ENCODE peak calls at places on chromosomes 13 and 19, in nine cellular contexts. T is fibroblast of lung; G is heart left ventricle; M is breast epithelium; J is left ventricle myocardium inferior; D is uterus; H is brain microvascular endothelial cell; Q is endothelial cell; S is CD8-positive, alpha-beta T cell. Y is an unnamed sample.
A peak's percentile ranks its signal among the peaks of the same experiment; 100 is the strongest.

GRCh38 chr13:41649659-41650058 is 192.3 kb downstream of the RGCC start:
- DNase-seq in J (no peak), T (peak; percentile 36), Q (peak; percentile 30), D (no peak), G (no peak), H (peak; percentile 55), S (no peak), M (no peak), Y (no peak)

GRCh38 chr13:44238011-44238421 is 135.6 kb upstream of the SERP2 start:
- DNase-seq in T (peak; percentile 49), M (no peak), J (no peak), Q (no peak), D (no peak), G (no peak), H (no peak), S (no peak), Y (no peak)

GRCh38 chr13:98397221-98397620 is 179.7 kb downstream of the STK24 start:
- DNase-seq in T (peak; percentile 19), M (no peak), H (peak; percentile 18), D (no peak), G (no peak), Q (no peak), J (no peak), S (no peak), Y (no peak)

GRCh38 chr13:53012707-53013106 is 15.9 kb upstream of the OLFM4 start:
- DNase-seq in G (no peak), Q (no peak), T (no peak), H (no peak), M (no peak), S (no peak), D (no peak), J (no peak), Y (peak; percentile 24)

GRCh38 chr19:296476-297225 is 5.4 kb upstream of the PLPP2 start:
- DNase-seq in Q (no peak), M (no peak), G (no peak), D (no peak), T (no peak), S (no peak), J (no peak), H (no peak), Y (no peak)

GRCh38 chr13:24063281-24063851 is 97.2 kb upstream of the SPATA13 start:
- DNase-seq in D (peak; percentile 43), J (peak; percentile 38), T (peak; percentile 48), S (no peak), G (peak; percentile 76), H (no peak), Q (no peak), M (no peak), Y (no peak)

GRCh38 chr19:38946229-38947010 is 15.7 kb downstream of the MRPS12 start:
- DNase-seq in D (no peak), J (no peak), H (no peak), S (no peak), T (no peak), M (no peak), G (no peak), Q (no peak), Y (no peak)

GRCh38 chr13:99214232-99214631 is 13.6 kb downstream of the UBAC2 start:
- DNase-seq in H (no peak), T (no peak), Q (no peak), D (no peak), G (no peak), S (no peak), J (no peak), M (no peak), Y (peak; percentile 46)

GRCh38 chr19:35545001-35545854 is at the start of gene TMEM147:
- DNase-seq in H (peak; percentile 79), S (peak; percentile 68), D (peak; percentile 93), G (peak; percentile 94), Q (peak; percentile 84), T (peak; percentile 84), M (peak; percentile 88), J (peak; percentile 94), Y (peak; percentile 98)

GRCh38 chr19:16039545-16039944 is 36.8 kb upstream of the TPM4 start:
- DNase-seq in G (no peak), T (no peak), J (no peak), M (no peak), S (no peak), H (no peak), D (no peak), Q (no peak), Y (no peak)

GRCh38 chr19:14091086-14091884 is 734 bp upstream of the SAMD1 start:
- DNase-seq in H (peak; percentile 41), T (peak; percentile 67), D (peak; percentile 80), G (peak; percentile 56), J (no peak), S (no peak), M (no peak), Q (peak; percentile 61), Y (peak; percentile 97)

GRCh38 chr19:44903602-44904425 is 1.8 kb upstream of the APOE start:
- DNase-seq in Q (peak; percentile 87), J (peak; percentile 74), M (peak; percentile 78), T (peak; percentile 36), D (peak; percentile 73), S (peak; percentile 70), G (peak; percentile 59), H (peak; percentile 69), Y (peak; percentile 86)

GRCh38 chr19:21843081-21843480 is 7.1 kb upstream of the ZNF43 start:
- DNase-seq in D (no peak), J (no peak), S (no peak), M (no peak), Q (no peak), T (no peak), H (no peak), G (no peak), Y (no peak)

GRCh38 chr19:28402701-28403290 is 810.2 kb downstream of the UQCRFS1 start:
- DNase-seq in H (no peak), Q (no peak), S (no peak), G (no peak), D (no peak), J (no peak), M (no peak), T (no peak), Y (no peak)

GRCh38 chr19:28399187-28399586 is 813.8 kb downstream of the UQCRFS1 start:
- DNase-seq in T (no peak), D (no peak), S (no peak), J (no peak), H (no peak), Q (no peak), G (no peak), M (no peak), Y (no peak)

GRCh38 chr19:28400953-28401671 is 811.8 kb downstream of the UQCRFS1 start:
- DNase-seq in G (no peak), T (no peak), M (no peak), D (no peak), Q (no peak), J (no peak), S (no peak), H (no peak), Y (no peak)

GRCh38 chr19:28403698-28404099 is 809.3 kb downstream of the UQCRFS1 start:
- DNase-seq in S (no peak), M (no peak), H (no peak), G (no peak), J (no peak), Q (no peak), T (no peak), D (no peak), Y (no peak)

GRCh38 chr19:28401739-28402138 is 811.2 kb downstream of the UQCRFS1 start:
- DNase-seq in Q (no peak), H (no peak), D (no peak), S (no peak), J (no peak), G (no peak), T (no peak), M (no peak), Y (no peak)
- TF ChIP-seq CTCF in Q (no peak), H (no peak), D (no peak), S (no peak), J (no peak), G (no peak), T (no peak), M (no peak), Y (no peak)

GRCh38 chr13:69580255-69580654 is 527.4 kb upstream of the ATXN8OS start:
- DNase-seq in H (no peak), J (no peak), D (no peak), S (no peak), T (no peak), G (no peak), Q (no peak), M (no peak), Y (no peak)

DNA sequence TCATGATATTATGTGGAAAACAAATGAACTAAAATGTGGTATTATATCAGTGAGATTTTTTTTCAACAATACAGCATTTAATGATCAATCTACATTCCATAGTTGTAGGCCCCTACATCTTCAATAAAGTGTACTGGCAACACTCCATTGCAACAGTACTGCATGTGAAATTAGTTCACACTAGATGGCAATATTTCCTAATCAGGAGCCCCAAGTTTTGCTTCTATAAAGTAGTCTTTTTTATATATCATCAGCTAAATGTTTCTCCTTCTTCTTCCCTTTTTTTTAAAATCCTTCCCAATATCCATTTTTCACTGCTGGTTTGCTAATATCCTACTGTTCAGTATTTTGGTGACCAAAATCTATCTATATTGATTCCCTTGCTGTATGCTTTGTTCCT is 528.3 kb upstream of the ATXN8OS start:
- DNase-seq in S (no peak), D (no peak), J (no peak), H (no peak), Q (no peak), G (no peak), T (no peak), M (no peak), Y (peak; percentile 4)
- TF ChIP-seq CTCF in S (no peak), D (no peak), J (no peak), H (no peak), Q (no peak), G (no peak), T (no peak), M (no peak), Y (no peak)

GRCh38 chr13:70128098-70128497 is 19.8 kb upstream of the KLHL1 start:
- DNase-seq in H (no peak), S (no peak), T (no peak), M (no peak), J (no peak), G (no peak), Q (no peak), D (no peak), Y (no peak)

DNA sequence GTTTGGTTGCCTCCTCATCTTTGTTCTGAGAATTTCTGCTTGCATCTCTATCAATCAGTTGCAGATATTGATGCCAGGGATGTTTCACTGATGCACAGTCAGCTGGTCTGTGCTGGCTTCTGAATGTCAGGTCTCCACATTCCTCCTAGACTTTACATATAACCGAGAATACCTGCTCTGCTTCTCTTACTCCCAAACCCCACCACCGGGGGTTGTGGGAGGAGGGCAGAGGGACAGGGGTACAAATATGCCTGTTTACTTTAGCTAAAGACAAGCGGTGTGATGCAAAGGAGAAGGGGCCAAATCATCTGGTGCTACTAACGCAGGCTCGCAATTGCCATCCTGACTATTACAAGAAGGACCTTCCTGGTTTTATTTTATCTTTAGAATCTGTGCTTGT is 17.4 kb upstream of the KLHL1 start:
- DNase-seq in J (no peak), Q (no peak), H (no peak), T (no peak), M (no peak), G (no peak), D (no peak), S (no peak), Y (no peak)
- TF ChIP-seq CTCF in J (no peak), Q (no peak), H (no peak), T (no peak), M (no peak), G (no peak), D (no peak), S (no peak), Y (no peak)

DNA sequence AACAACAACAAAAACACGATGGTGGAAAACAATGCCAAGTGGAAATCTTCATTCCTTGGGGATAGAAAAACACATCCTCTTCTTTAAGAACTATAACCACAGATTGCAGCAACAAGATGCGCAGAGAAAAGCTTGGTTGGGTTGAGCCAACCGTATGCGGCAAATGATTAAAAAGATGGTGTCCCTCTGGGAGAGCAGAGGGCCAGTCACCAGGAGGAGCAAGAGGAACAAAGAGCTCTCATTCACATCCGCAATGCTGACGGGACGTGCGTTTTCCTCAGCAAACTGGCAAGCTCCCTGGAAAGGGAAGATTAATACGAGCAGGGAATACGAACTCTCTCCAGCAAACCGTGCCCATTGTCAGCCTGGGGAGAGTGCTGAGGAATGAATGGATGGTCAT is 141.6 kb downstream of the KATNAL1 start:
- DNase-seq in Q (no peak), G (no peak), J (no peak), D (no peak), T (peak; percentile 57), S (no peak), H (peak; percentile 7), M (no peak), Y (no peak)
- TF ChIP-seq CTCF in Q (no peak), G (no peak), J (no peak), D (no peak), T (no peak), S (no peak), H (peak; percentile 48), M (no peak), Y (no peak)

Y was measured in GM20000.